ENCODE peak calls at places on chromosomes 3 and 15, in ten cellular contexts. X, F, C, N, V, S, Q, T, D and Y are unnamed samples.

GRCh38 chr15:43329222-43329959 is 982 bp downstream of the LCMT2 start:
- DNase-seq in D (peak; percentile 52), F (no peak), Q (no peak), V (no peak), X (peak; percentile 10), N (no peak), C (peak; percentile 41), T (peak; percentile 61), S (peak; percentile 10), Y (peak; percentile 79)

GRCh38 chr3:117473981-117474563 is 764.5 kb downstream of the TUSC7 start:
- DNase-seq in D (no peak), C (no peak), X (no peak), F (peak; percentile 73), T (no peak), Q (no peak), V (no peak), N (no peak), S (no peak), Y (no peak)

GRCh38 chr3:15858547-15859506 is 61.0 kb upstream of the ANKRD28 start:
- DNase-seq in V (peak; percentile 47), F (peak; percentile 4), D (peak; percentile 59), X (peak; percentile 56), T (peak; percentile 3), C (peak; percentile 11), N (peak; percentile 61), S (peak; percentile 6), Q (peak; percentile 4), Y (peak; percentile 32)

GRCh38 chr3:171088496-171088895 is 62.0 kb upstream of the SLC2A2 start:
- DNase-seq in C (no peak), V (no peak), D (no peak), S (peak; percentile 24), F (no peak), T (no peak), Q (no peak), N (no peak), X (no peak), Y (no peak)

GRCh38 chr3:98855811-98856400 is 45.6 kb downstream of the DCBLD2 start:
- DNase-seq in V (no peak), F (no peak), C (peak; percentile 88), N (no peak), X (no peak), D (no peak), Q (peak; percentile 52), S (peak; percentile 93), T (peak; percentile 89), Y (peak; percentile 98)

GRCh38 chr3:174330303-174330702 is 528.8 kb upstream of the NAALADL2 start:
- DNase-seq in V (no peak), N (no peak), T (peak; percentile 98), F (no peak), S (peak; percentile 57), X (no peak), D (no peak), Q (peak; percentile 56), C (peak; percentile 98), Y (peak; percentile 87)

GRCh38 chr3:184525337-184526157 is 36.0 kb upstream of the EPHB3 start:
- DNase-seq in D (no peak), N (no peak), X (no peak), F (no peak), T (no peak), V (peak; percentile 17), S (no peak), C (no peak), Q (no peak), Y (peak; percentile 20)

GRCh38 chr3:81485444-81485865 is 276.0 kb downstream of the GBE1 start:
- DNase-seq in D (no peak), V (no peak), X (no peak), T (peak; percentile 83), N (no peak), C (peak; percentile 77), Q (no peak), F (no peak), S (peak; percentile 77), Y (peak; percentile 89)

GRCh38 chr3:128875556-128876120 is 3.8 kb upstream of the ACAD9 start:
- DNase-seq in D (no peak), N (peak; percentile 75), Q (no peak), V (peak; percentile 57), S (no peak), X (peak; percentile 28), T (peak; percentile 42), C (no peak), F (no peak), Y (peak; percentile 43)

GRCh38 chr3:42691861-42692666 is 6.7 kb downstream of the KLHL40 start:
- DNase-seq in X (no peak), N (peak; percentile 2), D (no peak), F (no peak), T (no peak), C (no peak), S (no peak), Q (no peak), V (no peak), Y (no peak)

GRCh38 chr15:50355980-50356379 is 982 bp upstream of the GABPB1 start:
- DNase-seq in Q (no peak), T (peak; percentile 18), D (no peak), V (no peak), X (no peak), S (peak; percentile 21), N (no peak), C (peak; percentile 7), F (no peak), Y (peak; percentile 32)

GRCh38 chr15:89171136-89172072 is 50.0 kb downstream of the RLBP1 start:
- DNase-seq in N (peak; percentile 57), S (peak; percentile 43), D (no peak), V (no peak), F (peak; percentile 12), T (peak; percentile 52), C (peak; percentile 35), Q (peak; percentile 48), X (peak; percentile 58), Y (peak; percentile 58)